ENCODE peak calls at places on chromosomes 16 and 17, in eight cellular contexts. P is astrocyte; V is brain microvascular endothelial cell; J is fibroblast of pulmonary artery; U is CD8-positive, alpha-beta T cell; N is heart right ventricle; G is thoracic aorta; S is endothelial cell. Y is an unnamed sample.
A peak's percentile ranks its signal among the peaks of the same experiment; 100 is the strongest.

GRCh38 chr16:51875834-51876725 is 670.9 kb downstream of the TOX3 start:
- DNase-seq in P (no peak), V (no peak), U (no peak), N (no peak), S (no peak), G (no peak), J (no peak), Y (no peak)

GRCh38 chr16:27174007-27174406 is 29.3 kb upstream of the KDM8 start:
- DNase-seq in P (no peak), U (peak; percentile 71), J (no peak), V (no peak), G (no peak), S (no peak), N (no peak), Y (no peak)

GRCh38 chr17:71163121-71163812 is 957.6 kb upstream of the SOX9 start:
- DNase-seq in V (peak; percentile 16), G (no peak), N (no peak), J (peak; percentile 51), P (peak; percentile 84), U (no peak), S (no peak), Y (no peak)

GRCh38 chr16:1311212-1311737 is 1.8 kb downstream of the UBE2I start:
- DNase-seq in V (no peak), G (no peak), P (no peak), U (peak; percentile 20), N (no peak), J (no peak), S (no peak), Y (no peak)

GRCh38 chr16:67393790-67394270 is 532 bp upstream of the TPPP3 start:
- DNase-seq in G (no peak), S (no peak), J (no peak), P (no peak), V (no peak), N (no peak), U (no peak), Y (no peak)

GRCh38 chr16:1890701-1891035 is 18.7 kb upstream of the MEIOB start:
- DNase-seq in P (no peak), N (no peak), V (no peak), J (no peak), U (no peak), S (no peak), G (no peak), Y (no peak)

GRCh38 chr16:16828913-16829398 is 450.0 kb downstream of the NPIPA7 start:
- DNase-seq in P (no peak), S (no peak), J (no peak), N (no peak), G (no peak), V (no peak), U (no peak), Y (no peak)

GRCh38 chr17:503449-503700 is 150.8 kb upstream of the RPH3AL start:
- DNase-seq in V (no peak), P (no peak), U (no peak), N (no peak), S (no peak), J (no peak), G (no peak), Y (no peak)

GRCh38 chr17:28326114-28326513 is 7.1 kb downstream of the TMEM97 start:
- DNase-seq in U (no peak), J (no peak), V (no peak), N (no peak), S (no peak), P (no peak), G (no peak), Y (no peak)

GRCh38 chr16:55322327-55322726 is 1.7 kb upstream of the IRX6 start:
- DNase-seq in S (no peak), P (no peak), U (no peak), G (no peak), V (no peak), J (no peak), N (no peak), Y (no peak)

DNA sequence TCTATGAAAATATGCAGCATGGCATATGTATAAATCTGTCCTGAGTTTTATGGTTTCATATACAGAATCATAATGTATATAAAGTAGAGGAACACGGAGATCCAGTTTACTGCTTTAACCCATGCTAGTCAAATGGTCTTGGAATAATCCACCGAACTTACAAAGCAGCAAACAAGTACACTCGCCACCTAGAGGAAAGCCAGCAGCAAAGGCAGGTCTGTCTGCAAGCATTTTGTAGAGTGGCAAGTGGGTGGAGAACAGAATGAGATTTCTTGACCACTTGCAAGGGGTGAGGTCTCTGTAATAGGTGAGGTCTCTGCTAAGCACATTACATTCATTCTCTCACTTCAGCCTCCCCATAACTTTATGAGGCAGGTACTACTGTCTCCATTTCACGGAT is 308.3 kb downstream of the CA10 start:
- DNase-seq in J (no peak), N (no peak), G (no peak), U (no peak), S (no peak), V (no peak), P (no peak), Y (no peak)
- TF ChIP-seq CTCF in J (no peak), N (no peak), G (no peak), U (no peak), S (no peak), V (peak; percentile 15), P (no peak), Y (no peak)

GRCh38 chr17:14559720-14560119 is 258.8 kb downstream of the HS3ST3B1 start:
- DNase-seq in G (no peak), N (no peak), U (no peak), J (no peak), S (no peak), P (no peak), V (no peak), Y (no peak)

GRCh38 chr17:14552311-14552710 is 251.4 kb downstream of the HS3ST3B1 start:
- DNase-seq in G (no peak), S (no peak), P (no peak), N (no peak), V (no peak), J (no peak), U (no peak), Y (no peak)

GRCh38 chr17:14559220-14559619 is 258.3 kb downstream of the HS3ST3B1 start:
- DNase-seq in U (no peak), N (no peak), V (no peak), P (no peak), S (no peak), J (no peak), G (no peak), Y (no peak)

GRCh38 chr17:14557482-14557881 is 256.6 kb downstream of the HS3ST3B1 start:
- DNase-seq in U (no peak), S (no peak), N (no peak), V (no peak), J (no peak), G (no peak), P (no peak), Y (no peak)

DNA sequence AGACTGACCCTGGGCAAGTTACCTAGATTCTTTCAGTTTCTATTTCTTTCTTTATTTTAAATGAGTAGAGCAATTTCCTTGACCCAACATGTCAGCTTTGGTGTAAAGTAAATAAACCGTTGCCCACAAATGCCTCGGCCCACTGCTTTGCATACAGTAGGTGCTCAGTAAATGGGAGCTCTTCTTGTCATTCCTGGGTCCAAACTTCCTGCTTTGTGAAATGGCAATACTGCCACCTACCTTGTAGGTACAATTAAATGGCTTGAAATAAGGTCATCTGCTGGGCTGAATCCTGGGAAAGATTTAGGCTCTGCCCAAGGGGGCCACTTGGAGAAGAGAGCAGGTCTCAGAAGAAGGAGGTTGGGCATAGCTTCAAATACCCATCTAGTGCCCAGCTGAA is 253.0 kb downstream of the HS3ST3B1 start:
- DNase-seq in P (no peak), V (no peak), S (no peak), G (no peak), U (no peak), N (no peak), J (no peak), Y (no peak)
- TF ChIP-seq CTCF in P (no peak), V (no peak), S (no peak), G (no peak), U (no peak), N (no peak), J (no peak), Y (no peak)

GRCh38 chr16:75488322-75488721 is 6.9 kb downstream of the CHST6 start:
- DNase-seq in G (no peak), S (no peak), J (no peak), P (no peak), U (no peak), V (no peak), N (no peak), Y (no peak)

GRCh38 chr16:75494184-75494583 is 1.1 kb downstream of the CHST6 start:
- DNase-seq in G (no peak), S (no peak), N (no peak), V (no peak), U (no peak), P (no peak), J (no peak), Y (no peak)

GRCh38 chr16:75494696-75495601 is at the start of gene CHST6:
- DNase-seq in G (no peak), U (no peak), P (peak; percentile 33), J (no peak), N (peak; percentile 55), V (peak; percentile 7), S (peak; percentile 59), Y (no peak)

GRCh38 chr16:75496546-75496945 is 1.3 kb upstream of the CHST6 start:
- DNase-seq in N (no peak), U (no peak), G (no peak), P (peak; percentile 58), V (no peak), J (no peak), S (no peak), Y (no peak)

GRCh38 chr16:75491876-75492275 is 3.4 kb downstream of the CHST6 start:
- DNase-seq in P (no peak), J (no peak), V (no peak), N (no peak), S (no peak), U (no peak), G (no peak), Y (no peak)
- TF ChIP-seq CTCF in P (no peak), J (no peak), V (peak; percentile 32), N (no peak), S (no peak), U (no peak), G (no peak), Y (no peak)

GRCh38 chr17:81120149-81120484 is 45.2 kb upstream of the PVALEF start:
- DNase-seq in V (no peak), J (no peak), S (no peak), U (no peak), N (no peak), P (no peak), G (no peak), Y (no peak)

GRCh38 chr17:81120695-81121621 is 44.3 kb upstream of the PVALEF start:
- DNase-seq in N (no peak), J (no peak), P (no peak), V (no peak), G (no peak), S (no peak), U (no peak), Y (no peak)

GRCh38 chr17:81117672-81118198 is 47.6 kb upstream of the PVALEF start:
- DNase-seq in U (no peak), P (no peak), S (no peak), N (no peak), G (no peak), J (no peak), V (no peak), Y (no peak)

GRCh38 chr17:81118308-81119221 is 46.7 kb upstream of the PVALEF start:
- DNase-seq in N (no peak), J (no peak), S (no peak), V (no peak), U (no peak), P (no peak), G (no peak), Y (no peak)

GRCh38 chr17:81119223-81120148 is 45.8 kb upstream of the PVALEF start:
- DNase-seq in S (peak; percentile 96), P (peak; percentile 87), N (peak; percentile 71), G (peak; percentile 35), J (peak; percentile 94), V (peak; percentile 92), U (peak; percentile 94), Y (peak; percentile 94)
- TF ChIP-seq CTCF in S (no peak), P (no peak), N (no peak), G (no peak), J (no peak), V (peak; percentile 19), U (no peak), Y (no peak)